ENCODE peak calls at places on chromosome 3, in eight cellular contexts. E is T-helper 1 cell; M is GM20000; B is right cardiac atrium; H is stimulated activated CD4-positive, alpha-beta T cell treated with anti-CD3 and anti-CD28 coated beads, Interleukin-4, amount 100 ng/mL, for 4 hours; R is activated T-cell treated with anti-CD3 and anti-CD28 coated beads for 4 hours; Q is activated gamma-delta T cell treated with anti-CD3 and anti-CD28 coated beads, Interleukin-2, amount 50 U/mL, for 16 hours; G is activated B cell treated with CpG ODN at 0.5 μM for 24 hours. X is an unnamed sample.

GRCh38 chr3:197516517-197516889 is 39.3 kb downstream of the BDH1 start:
- DNase-seq in E (no peak), M (no peak), B (no peak), H (peak; percentile 50), R (peak; percentile 29), Q (no peak), G (no peak), X (no peak)

GRCh38 chr3:186532641-186533072 is 11.5 kb downstream of the CRYGS start:
- DNase-seq in E (no peak), M (peak; percentile 42), B (no peak), H (no peak), R (no peak), Q (no peak), G (peak; percentile 30), X (no peak)

GRCh38 chr3:197487911-197488391 is 67.8 kb downstream of the BDH1 start:
- DNase-seq in E (no peak), M (no peak), B (peak; percentile 71), H (no peak), R (no peak), Q (no peak), G (no peak), X (no peak)

GRCh38 chr3:49017978-49018706 is at the start of gene DALRD3:
- DNase-seq in E (peak; percentile 52), M (peak; percentile 91), B (peak; percentile 87), H (peak; percentile 39), R (peak; percentile 41), Q (no peak), G (peak; percentile 64), X (peak; percentile 63)

GRCh38 chr3:71008350-71008923 is 575.1 kb downstream of the FOXP1 start:
- DNase-seq in E (no peak), M (no peak), B (no peak), H (no peak), R (no peak), Q (no peak), G (no peak), X (no peak)

GRCh38 chr3:75506603-75507002 is 157.5 kb upstream of the FRG2C start:
- DNase-seq in E (no peak), M (no peak), B (no peak), H (no peak), R (no peak), Q (no peak), G (no peak), X (no peak)

GRCh38 chr3:30006111-30006510 is 600.3 kb upstream of the TGFBR2 start:
- DNase-seq in E (no peak), M (no peak), B (no peak), H (no peak), R (no peak), Q (no peak), G (no peak), X (no peak)

GRCh38 chr3:105957722-105958121 is 88.9 kb upstream of the CBLB start:
- DNase-seq in E (no peak), M (no peak), B (no peak), H (no peak), R (no peak), Q (no peak), G (no peak), X (no peak)

X was measured in NCI-H2227 treated with DMSO at 0.1 percent for 48 hours.